ENCODE peak calls at places on chromosomes 12 and 14, in five cellular contexts. T is heart right ventricle, Z is right cardiac atrium, R is GM23338, H is ovary. P is an unnamed sample. For H3K4me1, the result is how much of the 10 kb centered on the place peaks cover.

GRCh38 chr14:56342419-56342901 is 224.2 kb downstream of the PELI2 start:
- DNase-seq in R (no peak), H (no peak), Z (no peak), T (no peak), P (no peak)

GRCh38 chr12:119202544-119202943 is 23.8 kb downstream of the HSPB8 start:
- DNase-seq in T (no peak), Z (no peak), H (no peak), R (no peak), P (no peak)

GRCh38 chr14:65131176-65131765 is 29.0 kb upstream of the MAX start:
- DNase-seq in T (no peak), Z (no peak), R (peak), H (no peak), P (no peak)

GRCh38 chr14:96584199-96584906 is 82.2 kb downstream of the PAPOLA start:
- DNase-seq in R (peak), T (no peak), Z (no peak), H (no peak), P (no peak)

GRCh38 chr12:124481772-124482566 is 85.4 kb downstream of the NCOR2 start:
- DNase-seq in T (no peak), R (no peak), Z (peak), H (no peak), P (no peak)

GRCh38 chr12:14317362-14318146 is 47.9 kb upstream of the ATF7IP start:
- DNase-seq in H (no peak), Z (no peak), T (no peak), R (no peak), P (no peak)

GRCh38 chr12:69039881-69040280 is 106.9 kb upstream of the CPM start:
- DNase-seq in Z (no peak), H (no peak), R (no peak), T (no peak), P (no peak)

GRCh38 chr14:73242274-73242960 is 5.1 kb downstream of the PAPLN start:
- DNase-seq in R (no peak), Z (no peak), T (no peak), H (no peak), P (no peak)

DNA sequence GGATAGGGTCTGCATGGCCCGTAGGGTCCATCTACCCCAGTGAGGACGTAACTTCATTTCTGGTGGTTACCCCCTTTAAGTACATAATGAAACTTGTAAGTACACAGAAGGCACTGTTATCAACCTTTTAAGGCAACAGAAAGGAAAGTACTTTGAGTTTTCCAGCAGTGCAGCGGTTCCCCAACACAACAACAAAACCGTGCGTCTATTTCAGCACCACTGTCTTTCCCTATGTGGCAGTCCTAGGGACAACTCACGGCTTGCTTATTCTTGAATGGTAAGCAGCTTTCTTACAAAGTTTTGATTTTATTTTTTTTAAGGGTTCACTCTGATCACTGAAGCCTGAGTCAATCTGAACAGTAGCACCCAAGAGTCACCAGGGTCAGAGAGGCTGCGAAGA is 46.3 kb downstream of the FOXN3 start:
- DNase-seq in H (no peak), T (no peak), R (no peak), Z (no peak), P (no peak)
- H3K4me1 ChIP-seq in H (under half), T (under half), R (half or more), Z (under half), P (under half)

DNA sequence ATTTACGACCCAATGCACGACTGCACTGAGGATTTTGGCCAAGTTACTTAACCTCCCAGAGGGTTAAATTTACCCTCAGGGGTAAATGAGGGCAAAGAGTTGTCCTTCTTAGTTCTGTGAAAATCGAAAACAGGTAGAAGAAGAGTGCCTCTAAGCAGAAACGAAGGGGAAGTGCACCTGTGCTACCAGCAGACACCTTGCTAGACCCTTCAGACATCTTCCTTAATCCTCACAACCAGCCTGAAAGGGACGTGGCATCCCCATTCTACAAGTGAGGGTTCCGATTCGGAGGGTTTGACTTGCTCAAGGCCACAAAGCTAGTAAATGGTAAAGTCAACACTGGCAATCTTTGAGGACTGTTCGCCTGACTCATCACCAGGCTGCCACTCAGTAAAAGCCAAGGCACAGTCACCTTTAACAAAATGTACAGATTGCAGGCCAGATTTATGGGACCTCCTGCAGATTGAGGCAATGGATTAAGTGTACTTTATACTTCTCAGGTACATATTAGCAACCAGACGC is 1.6 kb downstream of the GSG1 start:
- DNase-seq in T (no peak), H (no peak), Z (no peak), R (no peak), P (no peak)
- H3K4me1 ChIP-seq in T (under half), H (under half), Z (under half), R (under half), P (under half)

DNA sequence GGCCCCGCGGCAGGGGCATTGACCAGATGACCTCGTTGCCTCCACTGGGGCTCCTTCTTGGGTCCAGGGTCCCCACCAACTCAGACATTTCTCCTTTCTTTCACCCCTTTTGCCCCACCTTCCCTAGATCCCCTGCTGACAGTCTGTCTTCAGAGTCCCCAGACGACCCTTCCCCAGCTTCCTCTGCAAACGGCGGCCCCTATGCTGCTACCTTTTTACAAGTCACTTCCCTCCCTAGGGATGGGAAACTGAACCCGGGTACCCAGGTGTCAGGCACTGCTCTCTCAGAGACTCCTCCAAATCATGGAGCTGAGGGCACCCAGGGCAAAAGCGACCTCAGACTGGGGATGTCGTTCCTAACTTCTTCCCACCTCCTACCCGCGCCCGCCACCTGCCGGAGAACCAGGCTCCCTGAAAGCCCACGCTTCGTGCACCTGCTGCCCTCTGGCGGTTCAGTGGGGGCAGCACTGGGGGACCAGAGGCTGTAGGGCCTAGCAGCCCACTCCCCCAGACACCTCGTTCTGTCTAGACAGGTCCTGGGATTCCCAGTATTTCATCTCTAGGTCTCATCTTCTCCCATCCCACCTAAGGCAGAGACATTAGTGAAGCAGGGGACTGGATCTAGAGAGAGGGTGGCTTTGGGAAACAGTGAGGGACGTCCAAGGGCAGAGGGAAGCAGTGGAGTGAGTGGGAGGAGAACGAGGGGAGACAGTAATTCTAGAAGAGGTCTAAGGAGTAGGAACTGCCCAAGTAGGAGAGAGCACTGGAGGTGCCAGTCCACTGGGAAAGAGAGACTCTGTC is 4.9 kb downstream of the ZNF385A start:
- DNase-seq in R (peak), H (peak), T (peak), Z (peak), P (peak)
- H3K4me1 ChIP-seq in R (under half), H (under half), T (half or more), Z (under half), P (under half)

GRCh38 chr12:88298014-88298682 is 156.0 kb downstream of the TMTC3 start:
- DNase-seq in H (no peak), R (no peak), T (no peak), Z (no peak), P (no peak)
- H3K4me1 ChIP-seq in H (under half), R (under half), T (under half), Z (under half), P (under half)

DNA sequence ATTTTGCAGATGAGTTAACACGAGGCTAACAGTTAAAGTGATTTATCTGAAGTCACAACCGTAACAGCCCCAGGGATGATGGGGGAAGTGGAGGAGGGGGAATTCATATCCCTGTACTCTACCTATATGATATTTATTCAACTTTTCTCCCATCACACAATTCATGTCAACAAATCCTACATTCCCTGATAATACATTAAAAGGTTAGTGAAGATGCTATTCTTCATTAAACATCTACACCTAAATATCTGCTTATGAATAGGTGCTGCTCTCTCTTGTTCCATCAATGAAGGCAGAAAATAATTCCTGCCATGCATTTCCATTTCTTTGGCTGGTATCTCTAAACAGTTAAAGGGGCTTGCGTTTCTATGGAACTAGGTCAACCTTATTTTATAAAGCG is 6.8 kb downstream of the YBX3 start:
- DNase-seq in H (no peak), R (no peak), T (no peak), Z (no peak), P (no peak)
- H3K4me1 ChIP-seq in H (under half), R (half or more), T (half or more), Z (under half), P (under half)

DNA sequence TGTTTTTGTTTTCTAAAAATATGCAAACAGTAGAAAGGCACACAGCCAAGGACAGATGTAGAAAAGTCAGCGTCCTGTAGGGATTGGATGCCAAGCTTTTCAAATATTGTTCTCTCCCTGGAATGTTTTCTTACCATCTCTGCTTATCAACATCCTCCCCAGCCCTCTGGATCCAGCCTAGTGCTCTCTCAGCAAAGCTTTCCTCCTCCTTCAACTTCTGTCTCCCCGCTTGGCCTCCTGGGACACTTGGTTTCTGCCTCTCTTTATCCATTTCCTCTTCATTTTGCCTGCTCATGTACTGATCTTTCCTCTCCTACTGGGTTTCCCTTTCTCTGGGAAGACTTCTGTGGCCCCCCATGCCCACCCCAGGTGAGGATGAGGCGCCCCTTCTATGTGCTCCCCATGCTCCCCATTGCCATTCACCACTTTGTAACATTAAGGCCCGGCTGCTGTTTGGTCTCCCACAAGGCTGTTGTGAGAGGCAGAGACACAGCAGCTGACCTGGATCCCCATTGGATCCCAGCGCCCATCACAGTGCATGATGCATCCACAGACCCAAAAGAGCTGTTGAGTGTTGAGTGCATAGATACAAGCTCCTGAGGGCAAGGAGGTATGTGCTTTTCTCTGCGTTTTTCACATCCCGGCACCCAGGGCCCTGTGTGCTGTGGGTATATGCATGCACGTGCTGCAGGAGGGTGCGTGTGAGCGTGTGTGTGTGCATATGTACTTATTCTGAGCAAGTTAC is 38.2 kb downstream of the EVL start:
- DNase-seq in H (peak), T (no peak), R (no peak), Z (no peak), P (no peak)
- H3K4me1 ChIP-seq in H (under half), T (half or more), R (under half), Z (under half), P (under half)

GRCh38 chr12:52127683-52128450 is 48.4 kb downstream of the SMIM41 start:
- DNase-seq in Z (no peak), H (no peak), R (no peak), T (no peak), P (no peak)
- H3K4me1 ChIP-seq in Z (under half), H (under half), R (half or more), T (under half), P (under half)

GRCh38 chr12:46221255-46222128 is 47.4 kb downstream of the SLC38A1 start:
- DNase-seq in H (no peak), Z (no peak), R (no peak), T (no peak), P (no peak)

GRCh38 chr12:46224401-46224800 is 44.4 kb downstream of the SLC38A1 start:
- DNase-seq in Z (peak), R (no peak), T (no peak), H (peak), P (no peak)

GRCh38 chr12:46219892-46220655 is 48.8 kb downstream of the SLC38A1 start:
- DNase-seq in T (no peak), R (no peak), Z (no peak), H (no peak), P (no peak)

GRCh38 chr12:46222642-46223041 is 46.2 kb downstream of the SLC38A1 start:
- DNase-seq in R (no peak), Z (no peak), T (no peak), H (no peak), P (no peak)

DNA sequence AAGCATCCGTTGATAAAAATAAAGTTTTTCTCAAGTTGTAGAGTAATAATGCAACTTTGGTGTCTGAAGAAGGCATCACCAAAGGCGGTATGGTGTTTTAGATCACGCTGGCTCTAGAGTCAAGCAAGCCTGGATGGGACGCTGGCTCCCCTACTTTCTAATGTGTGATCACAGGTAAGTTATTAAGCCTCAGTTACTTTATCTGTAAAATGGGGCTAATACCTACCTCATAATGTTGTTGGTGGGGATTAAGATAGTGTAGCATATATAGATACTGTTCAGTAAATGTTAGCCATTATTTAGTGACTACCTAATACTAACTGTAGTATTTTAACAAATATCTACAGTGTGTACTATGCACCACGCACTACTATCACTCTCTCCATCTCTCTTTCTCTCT is 45.8 kb downstream of the SLC38A1 start:
- DNase-seq in T (no peak), Z (no peak), R (no peak), H (no peak), P (no peak)
- H3K4me1 ChIP-seq in T (under half), Z (under half), R (under half), H (under half), P (under half)

GRCh38 chr14:68809524-68809923 is 16.7 kb upstream of the ZFP36L1 start:
- DNase-seq in H (peak), R (no peak), Z (no peak), T (no peak), P (no peak)
- H3K4me1 ChIP-seq in H (under half), R (under half), Z (under half), T (half or more), P (under half)

DNA sequence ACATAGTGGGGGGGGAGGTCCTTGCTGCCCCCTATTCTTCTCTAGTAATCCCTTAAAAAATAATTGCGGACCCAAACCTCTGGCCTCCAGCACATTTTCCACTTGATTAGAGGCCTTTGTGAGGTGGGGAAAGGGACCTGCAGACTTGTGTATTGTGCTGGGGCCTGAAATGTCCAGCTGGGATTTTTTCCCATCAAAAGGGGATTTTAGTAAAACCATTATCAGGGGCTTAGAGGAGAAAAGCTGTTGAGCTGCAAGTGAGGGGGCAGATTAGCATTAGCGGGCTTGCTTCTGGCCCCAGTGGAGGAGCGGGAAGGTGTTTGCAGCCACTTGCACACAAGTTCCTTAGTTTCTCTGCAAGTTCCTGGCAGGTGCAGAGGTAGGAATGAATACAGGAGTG is 13.9 kb downstream of the FBXL14 start:
- DNase-seq in T (no peak), H (no peak), Z (no peak), R (no peak), P (no peak)
- H3K4me1 ChIP-seq in T (under half), H (under half), Z (under half), R (under half), P (under half)